ENCODE peak calls at places on chromosomes 2 and 18, in nine cellular contexts. I is A673, L is right lobe of liver, Z is PC-3, Y is Peyer's patch, X is foreskin fibroblast, C is endothelial cell, D is sigmoid colon, S is GM12865. A is an unnamed sample.

GRCh38 chr2:52402128-52402527 is 1365.5 kb upstream of the CHAC2 start:
- DNase-seq in I (no peak), L (no peak), Z (no peak), Y (no peak), X (no peak), C (no peak), D (no peak), S (no peak), A (no peak)

GRCh38 chr2:86035883-86036789 is 69.5 kb downstream of the POLR1A start:
- DNase-seq in I (peak; percentile 85), L (peak; percentile 83), Z (no peak), Y (peak; percentile 89), X (peak; percentile 88), C (peak; percentile 42), D (peak; percentile 93), S (peak; percentile 93), A (peak; percentile 86)

GRCh38 chr2:7929276-7929675 is 752.6 kb upstream of the ID2 start:
- DNase-seq in I (no peak), L (no peak), Z (no peak), Y (no peak), X (no peak), C (no peak), D (no peak), S (no peak), A (no peak)

GRCh38 chr2:67561411-67561965 is 164.4 kb downstream of the ETAA1 start:
- DNase-seq in I (no peak), L (no peak), Z (peak; percentile 95), Y (no peak), X (peak; percentile 76), C (no peak), D (no peak), S (no peak), A (no peak)

GRCh38 chr2:47262657-47263056 is 107.5 kb upstream of the STPG4 start:
- DNase-seq in I (no peak), L (no peak), Z (no peak), Y (no peak), X (no peak), C (no peak), D (no peak), S (no peak), A (no peak)

GRCh38 chr2:55102056-55102812 is 52.0 kb upstream of the RTN4 start:
- DNase-seq in I (no peak), L (no peak), Z (peak; percentile 60), Y (no peak), X (peak; percentile 75), C (no peak), D (no peak), S (no peak), A (no peak)

GRCh38 chr2:120018549-120018948 is 5.7 kb downstream of the EPB41L5 start:
- DNase-seq in I (no peak), L (no peak), Z (no peak), Y (no peak), X (no peak), C (no peak), D (no peak), S (no peak), A (no peak)

GRCh38 chr2:233470007-233470687 is 96.4 kb downstream of the USP40 start:
- DNase-seq in I (no peak), L (peak; percentile 57), Z (no peak), Y (no peak), X (no peak), C (no peak), D (peak; percentile 93), S (no peak), A (peak; percentile 85)

GRCh38 chr2:9972621-9973445 is 21.3 kb downstream of the GRHL1 start:
- DNase-seq in I (no peak), L (no peak), Z (peak; percentile 41), Y (no peak), X (peak; percentile 77), C (no peak), D (no peak), S (no peak), A (no peak)

GRCh38 chr2:74515271-74516069 is 1.2 kb downstream of the TLX2 start:
- DNase-seq in I (no peak), L (no peak), Z (no peak), Y (no peak), X (no peak), C (no peak), D (peak; percentile 56), S (no peak), A (peak; percentile 77)

GRCh38 chr2:132816234-132816633 is 146.2 kb upstream of the LYPD1 start:
- DNase-seq in I (peak; percentile 72), L (no peak), Z (peak; percentile 6), Y (no peak), X (no peak), C (no peak), D (no peak), S (no peak), A (no peak)

GRCh38 chr2:218607436-218608115 is at the start of gene PLCD4:
- DNase-seq in I (no peak), L (no peak), Z (peak; percentile 65), Y (no peak), X (peak; percentile 90), C (peak; percentile 37), D (peak; percentile 89), S (no peak), A (no peak)

GRCh38 chr2:180849851-180850250 is 130.6 kb upstream of the UBE2E3 start:
- DNase-seq in I (no peak), L (no peak), Z (no peak), Y (no peak), X (no peak), C (no peak), D (no peak), S (no peak), A (no peak)

GRCh38 chr2:108971661-108972566 is 17.1 kb downstream of the EDAR start:
- DNase-seq in I (no peak), L (peak; percentile 83), Z (peak; percentile 91), Y (no peak), X (peak; percentile 56), C (no peak), D (no peak), S (no peak), A (no peak)

GRCh38 chr2:207617011-207617671 is 8.1 kb downstream of the METTL21A start:
- DNase-seq in I (no peak), L (no peak), Z (peak; percentile 87), Y (no peak), X (peak; percentile 89), C (no peak), D (no peak), S (no peak), A (no peak)

GRCh38 chr18:77765468-77765867 is 515.8 kb downstream of the GALR1 start:
- DNase-seq in I (peak; percentile 3), L (no peak), Z (peak; percentile 51), Y (no peak), X (no peak), C (peak; percentile 7), D (no peak), S (no peak), A (no peak)

GRCh38 chr18:46134920-46135675 is 30.9 kb downstream of the HAUS1 start:
- DNase-seq in I (no peak), L (no peak), Z (no peak), Y (no peak), X (no peak), C (no peak), D (no peak), S (no peak), A (no peak)

GRCh38 chr2:235709124-235709813 is 215.4 kb downstream of the AGAP1 start:
- DNase-seq in I (no peak), L (no peak), Z (peak; percentile 97), Y (no peak), X (peak; percentile 36), C (no peak), D (peak; percentile 41), S (no peak), A (no peak)

GRCh38 chr18:37309059-37309458 is 256.5 kb downstream of the CELF4 start:
- DNase-seq in I (peak; percentile 12), L (no peak), Z (no peak), Y (no peak), X (no peak), C (no peak), D (no peak), S (no peak), A (no peak)
- TF ChIP-seq CTCF in I (no peak), L (no peak), Z (no peak), Y (no peak), X (no peak), C (no peak), D (no peak), S (no peak), A (peak; percentile 11)

GRCh38 chr2:237350597-237350996 is 63.4 kb downstream of the COL6A3 start:
- DNase-seq in I (no peak), L (no peak), Z (no peak), Y (no peak), X (no peak), C (no peak), D (no peak), S (no peak), A (no peak)

GRCh38 chr2:237351796-237352195 is 62.2 kb downstream of the COL6A3 start:
- DNase-seq in I (no peak), L (no peak), Z (no peak), Y (no peak), X (no peak), C (no peak), D (no peak), S (no peak), A (no peak)

GRCh38 chr2:237350070-237350469 is 63.9 kb downstream of the COL6A3 start:
- DNase-seq in I (no peak), L (no peak), Z (no peak), Y (no peak), X (no peak), C (no peak), D (no peak), S (no peak), A (no peak)

GRCh38 chr2:237352279-237352845 is 61.6 kb downstream of the COL6A3 start:
- DNase-seq in I (no peak), L (no peak), Z (no peak), Y (no peak), X (no peak), C (no peak), D (no peak), S (no peak), A (no peak)

DNA sequence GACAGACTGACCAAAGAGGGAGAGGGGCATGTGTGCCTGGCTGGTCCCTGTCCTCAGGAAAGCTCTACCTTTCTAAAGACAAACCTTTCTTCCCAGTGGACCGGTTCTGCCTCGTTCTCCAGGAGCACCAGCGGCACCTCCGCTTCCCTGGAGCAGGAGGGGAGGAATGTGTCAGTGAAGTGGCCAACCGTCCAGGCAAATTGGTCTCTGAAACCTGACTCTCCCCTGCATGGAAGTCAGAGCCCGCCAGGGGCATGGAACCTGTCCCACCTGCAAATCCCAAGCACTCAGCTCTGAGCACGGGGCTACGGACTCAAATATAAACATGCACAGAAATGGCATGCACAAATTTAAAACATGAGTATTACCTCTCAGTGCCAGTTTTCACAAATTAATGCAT is 62.9 kb downstream of the COL6A3 start:
- DNase-seq in I (no peak), L (no peak), Z (no peak), Y (no peak), X (no peak), C (no peak), D (no peak), S (no peak), A (no peak)
- TF ChIP-seq CTCF in I (no peak), L (no peak), Z (no peak), Y (no peak), X (no peak), C (no peak), D (no peak), S (no peak), A (no peak)

GRCh38 chr2:209577376-209578357 is 153.8 kb downstream of the MAP2 start:
- DNase-seq in I (peak; percentile 34), L (no peak), Z (peak; percentile 62), Y (no peak), X (no peak), C (no peak), D (no peak), S (peak; percentile 5), A (no peak)
- TF ChIP-seq CTCF in I (peak; percentile 67), L (peak; percentile 33), Z (peak; percentile 62), Y (no peak), X (peak; percentile 20), C (peak; percentile 87), D (peak; percentile 31), S (peak; percentile 4), A (peak; percentile 86)

GRCh38 chr2:37173741-37174140 is 14.7 kb downstream of the SULT6B1 start:
- DNase-seq in I (no peak), L (no peak), Z (no peak), Y (no peak), X (no peak), C (no peak), D (no peak), S (no peak), A (no peak)
- TF ChIP-seq CTCF in I (no peak), L (no peak), Z (no peak), Y (no peak), X (no peak), C (no peak), D (no peak), S (no peak), A (no peak)

A was measured in chondrocyte.